ENCODE peak calls at places on chromosome 9, in seven cellular contexts. S, W, Y, Q, V, Z and T are unnamed samples.

GRCh38 chr9:21392270-21392669 is 7.1 kb upstream of the IFNA2 start:
- DNase-seq in W (no peak), Q (no peak), Z (no peak), V (no peak), Y (no peak), S (no peak), T (no peak)

GRCh38 chr9:130147910-130148309 is 24.3 kb upstream of the NCS1 start:
- DNase-seq in S (no peak), Q (no peak), V (no peak), Y (no peak), Z (no peak), W (no peak), T (no peak)

GRCh38 chr9:99590879-99591278 is 230.8 kb upstream of the NR4A3 start:
- DNase-seq in W (no peak), S (no peak), Q (no peak), V (no peak), Z (no peak), Y (no peak), T (no peak)

GRCh38 chr9:92295240-92295790 is 1.8 kb upstream of the IARS1 start:
- DNase-seq in W (no peak), Z (no peak), V (no peak), S (no peak), Q (no peak), Y (no peak), T (no peak)

GRCh38 chr9:129719135-129719534 is 33.7 kb downstream of the PTGES start:
- DNase-seq in Z (no peak), S (no peak), V (no peak), Y (no peak), W (no peak), Q (no peak), T (no peak)

GRCh38 chr9:110142253-110142652 is 65.7 kb downstream of the C9orf152 start:
- DNase-seq in V (no peak), S (no peak), W (no peak), Q (no peak), Y (no peak), Z (no peak), T (no peak)

GRCh38 chr9:21502586-21502985 is 20.5 kb upstream of the IFNE start:
- DNase-seq in Y (no peak), Z (no peak), Q (no peak), W (no peak), V (no peak), S (no peak), T (no peak)

GRCh38 chr9:30075022-30075421 is 2309.4 kb upstream of the ACO1 start:
- DNase-seq in V (no peak), Q (no peak), W (no peak), Z (no peak), S (no peak), Y (peak; percentile 1), T (no peak)

GRCh38 chr9:117290306-117290705 is 124.6 kb downstream of the ASTN2 start:
- DNase-seq in W (no peak), Z (no peak), V (no peak), Y (no peak), Q (no peak), S (no peak), T (no peak)

GRCh38 chr9:126885089-126885753 is 24.8 kb downstream of the ZBTB34 start:
- DNase-seq in Y (no peak), Q (no peak), W (peak; percentile 17), S (no peak), V (peak; percentile 74), Z (no peak), T (no peak)

GRCh38 chr9:128190516-128191405 is 611 bp downstream of the CIZ1 start:
- DNase-seq in Y (no peak), Z (no peak), Q (no peak), W (no peak), S (no peak), V (no peak), T (no peak)

GRCh38 chr9:93644397-93645088 is 68.2 kb downstream of the PHF2 start:
- DNase-seq in V (no peak), W (no peak), Q (no peak), Y (no peak), Z (peak; percentile 10), S (no peak), T (no peak)

GRCh38 chr9:71001780-71002386 is 119.5 kb downstream of the TRPM3 start:
- DNase-seq in S (no peak), Y (peak; percentile 46), Q (peak; percentile 48), V (no peak), Z (no peak), W (peak; percentile 7), T (peak; percentile 17)

GRCh38 chr9:77598510-77598909 is 49.6 kb downstream of the GNA14 start:
- DNase-seq in S (no peak), V (no peak), W (peak; percentile 60), Z (no peak), Q (peak; percentile 26), Y (peak; percentile 50), T (no peak)

GRCh38 chr9:23552876-23553275 is 273.2 kb downstream of the ELAVL2 start:
- DNase-seq in Y (no peak), W (no peak), V (no peak), Z (no peak), Q (no peak), S (no peak), T (no peak)

GRCh38 chr9:125674981-125675973 is 31.7 kb downstream of the MAPKAP1 start:
- DNase-seq in Q (no peak), S (no peak), Z (no peak), W (peak; percentile 53), Y (no peak), V (peak; percentile 49), T (no peak)

GRCh38 chr9:31137850-31138160 is 1246.6 kb upstream of the ACO1 start:
- DNase-seq in S (peak; percentile 22), V (no peak), Q (no peak), W (no peak), Y (no peak), Z (no peak), T (no peak)

GRCh38 chr9:125703662-125704061 is 3.3 kb downstream of the MAPKAP1 start:
- DNase-seq in Q (no peak), Y (no peak), V (no peak), Z (no peak), S (no peak), W (no peak), T (no peak)

GRCh38 chr9:91693226-91693625 is 256.8 kb downstream of the ROR2 start:
- DNase-seq in S (peak; percentile 16), W (no peak), Q (no peak), V (no peak), Y (no peak), Z (no peak), T (no peak)

GRCh38 chr9:82031538-82032280 is 43.1 kb downstream of the SPATA31D1 start:
- DNase-seq in W (peak; percentile 78), V (no peak), Z (no peak), Q (no peak), S (peak; percentile 37), Y (no peak), T (no peak)

GRCh38 chr9:127066060-127066774 is 56.2 kb downstream of the ANGPTL2 start:
- DNase-seq in Y (no peak), S (no peak), Z (no peak), Q (no peak), V (no peak), W (no peak), T (no peak)

GRCh38 chr9:90964101-90965020 is 162.7 kb downstream of the SYK start:
- DNase-seq in Z (no peak), V (no peak), Y (no peak), S (no peak), Q (no peak), W (no peak), T (no peak)

GRCh38 chr9:92706218-92706940 is 36.4 kb upstream of the IPPK start:
- DNase-seq in W (no peak), Z (no peak), Q (peak; percentile 16), S (peak; percentile 56), Y (no peak), V (no peak), T (peak; percentile 36)